ENCODE peak calls at places on chromosomes 4 and X, in seven cellular contexts. N is foreskin fibroblast; E is AG09319; V is CD4-positive, alpha-beta T cell; U is astrocyte of the spinal cord; R is psoas muscle; M is choroid plexus epithelial cell. P is an unnamed sample.

GRCh38 chr4:102610007-102610406 is 108.8 kb downstream of the NFKB1 start:
- DNase-seq in N (no peak), E (no peak), V (no peak), U (no peak), R (no peak), M (peak; percentile 56), P (no peak)

GRCh38 chr4:185992585-185992984 is 76.4 kb upstream of the TLR3 start:
- DNase-seq in N (no peak), E (no peak), V (no peak), U (no peak), R (no peak), M (no peak), P (no peak)

GRCh38 chrX:77431227-77431626 is 16.0 kb upstream of the FGF16 start:
- DNase-seq in N (peak; percentile 78), E (peak; percentile 29), V (no peak), U (peak; percentile 42), R (peak; percentile 26), M (peak; percentile 75), P (no peak)

GRCh38 chrX:63441717-63442116 is 90.6 kb upstream of the SPIN4 start:
- DNase-seq in N (no peak), E (no peak), V (no peak), U (no peak), R (no peak), M (no peak), P (no peak)

GRCh38 chrX:64196606-64197005 is 8.9 kb downstream of the AMER1 start:
- DNase-seq in N (no peak), E (no peak), V (no peak), U (no peak), R (no peak), M (no peak), P (no peak)

GRCh38 chr4:87978656-87979055 is 3.1 kb downstream of the SPP1 start:
- DNase-seq in N (peak; percentile 41), E (no peak), V (no peak), U (peak; percentile 22), R (no peak), M (peak; percentile 62), P (no peak)

GRCh38 chrX:25754399-25754798 is 383.7 kb upstream of the MAGEB18 start:
- DNase-seq in N (no peak), E (no peak), V (no peak), U (no peak), R (no peak), M (no peak), P (no peak)

GRCh38 chr4:121041307-121042090 is 30.8 kb downstream of the NDNF start:
- DNase-seq in N (no peak), E (no peak), V (no peak), U (no peak), R (no peak), M (no peak), P (no peak)

GRCh38 chr4:130054895-130055294 is 958.9 kb downstream of the C4orf33 start:
- DNase-seq in N (no peak), E (no peak), V (no peak), U (no peak), R (no peak), M (no peak), P (no peak)

GRCh38 chrX:45851434-45851991 is 650.8 kb upstream of the DIPK2B start:
- DNase-seq in N (no peak), E (no peak), V (peak; percentile 10), U (no peak), R (peak; percentile 14), M (peak; percentile 11), P (peak; percentile 14)

GRCh38 chr4:84847978-84848377 is 118.5 kb downstream of the WDFY3 start:
- DNase-seq in N (no peak), E (no peak), V (no peak), U (no peak), R (no peak), M (no peak), P (no peak)

GRCh38 chr4:34046580-34046979 is 2197.7 kb downstream of the ARAP2 start:
- DNase-seq in N (peak; percentile 67), E (peak; percentile 16), V (no peak), U (peak; percentile 74), R (no peak), M (peak; percentile 77), P (no peak)

GRCh38 chr4:6330384-6330767 is 60.7 kb downstream of the WFS1 start:
- DNase-seq in N (no peak), E (no peak), V (no peak), U (no peak), R (no peak), M (no peak), P (no peak)

GRCh38 chr4:159178147-159178541 is 75.3 kb downstream of the RAPGEF2 start:
- DNase-seq in N (no peak), E (peak; percentile 8), V (no peak), U (peak; percentile 35), R (no peak), M (peak; percentile 72), P (no peak)

GRCh38 chr4:28313729-28314713 is 1453.4 kb downstream of the STIM2 start:
- DNase-seq in N (no peak), E (no peak), V (no peak), U (no peak), R (no peak), M (no peak), P (no peak)

GRCh38 chr4:75630174-75630931 is at the start of gene CDKL2:
- DNase-seq in N (peak; percentile 55), E (no peak), V (peak; percentile 88), U (peak; percentile 62), R (peak; percentile 79), M (peak; percentile 64), P (peak; percentile 83)

GRCh38 chrX:71543316-71543715 is 10.4 kb downstream of the OGT start:
- DNase-seq in N (peak; percentile 65), E (no peak), V (no peak), U (peak; percentile 41), R (no peak), M (peak; percentile 68), P (no peak)

GRCh38 chrX:46636223-46636622 is 62.7 kb downstream of the CHST7 start:
- DNase-seq in N (no peak), E (no peak), V (no peak), U (no peak), R (no peak), M (no peak), P (no peak)

GRCh38 chr4:34953145-34953799 is 1291.0 kb downstream of the ARAP2 start:
- DNase-seq in N (no peak), E (no peak), V (no peak), U (no peak), R (no peak), M (no peak), P (no peak)

GRCh38 chrX:41145920-41146608 is 60.8 kb downstream of the USP9X start:
- DNase-seq in N (peak; percentile 57), E (peak; percentile 59), V (no peak), U (peak; percentile 90), R (no peak), M (peak; percentile 85), P (no peak)

GRCh38 chrX:78655642-78656041 is 3.5 kb downstream of the RTL3 start:
- DNase-seq in N (no peak), E (no peak), V (no peak), U (no peak), R (no peak), M (no peak), P (no peak)

GRCh38 chrX:78665286-78665685 is 6.2 kb upstream of the RTL3 start:
- DNase-seq in N (no peak), E (no peak), V (no peak), U (no peak), R (no peak), M (no peak), P (no peak)

GRCh38 chrX:78658851-78659744 is at the start of gene RTL3:
- DNase-seq in N (peak; percentile 57), E (no peak), V (no peak), U (peak; percentile 88), R (no peak), M (peak; percentile 83), P (no peak)

DNA sequence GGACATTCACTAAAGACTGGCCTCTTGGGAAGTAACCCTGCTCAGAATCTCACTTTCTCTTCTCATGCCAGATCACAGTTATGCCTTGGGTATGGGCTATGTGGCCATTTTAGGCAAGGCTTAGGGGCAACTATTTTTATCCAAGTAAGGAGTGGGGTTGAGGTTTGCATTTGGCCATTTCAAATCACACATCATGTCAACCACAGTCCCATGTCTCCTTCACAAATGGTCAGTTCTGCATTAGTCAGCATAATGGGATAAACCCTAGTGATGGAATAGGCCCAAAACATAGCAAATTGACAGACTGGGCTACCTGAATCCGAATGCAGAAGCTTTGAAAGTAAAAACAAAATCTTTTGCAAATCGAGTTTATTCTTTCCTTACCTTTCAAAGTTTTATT is 827 bp upstream of the RTL3 start:
- DNase-seq in N (no peak), E (no peak), V (no peak), U (no peak), R (no peak), M (no peak), P (no peak)
- TF ChIP-seq CTCF in N (no peak), E (no peak), V (no peak), U (no peak), R (no peak), M (no peak), P (no peak)

GRCh38 chr4:99998062-99998880 is 48.2 kb upstream of the H2AZ1 start:
- DNase-seq in N (peak; percentile 21), E (peak; percentile 7), V (no peak), U (peak; percentile 71), R (no peak), M (peak; percentile 68), P (no peak)
- TF ChIP-seq CTCF in N (peak; percentile 34), E (peak; percentile 46), V (peak; percentile 33), U (peak; percentile 41), R (peak; percentile 10), M (peak; percentile 43), P (no peak)

GRCh38 chr4:71566856-71567255 is 217.0 kb downstream of the GC start:
- DNase-seq in N (no peak), E (no peak), V (no peak), U (no peak), R (no peak), M (no peak), P (no peak)

GRCh38 chr4:71568131-71568530 is 215.7 kb downstream of the GC start:
- DNase-seq in N (no peak), E (no peak), V (no peak), U (no peak), R (no peak), M (no peak), P (no peak)

GRCh38 chr4:71570492-71570891 is 213.4 kb downstream of the GC start:
- DNase-seq in N (no peak), E (no peak), V (no peak), U (peak; percentile 21), R (no peak), M (no peak), P (no peak)

GRCh38 chr4:71559957-71560541 is 221.2 kb downstream of the SLC4A4 start:
- DNase-seq in N (no peak), E (no peak), V (no peak), U (peak; percentile 76), R (no peak), M (peak; percentile 40), P (no peak)

GRCh38 chr4:71564775-71565174 is 219.1 kb downstream of the GC start:
- DNase-seq in N (no peak), E (no peak), V (no peak), U (no peak), R (no peak), M (peak; percentile 24), P (no peak)
- TF ChIP-seq CTCF in N (no peak), E (no peak), V (no peak), U (no peak), R (no peak), M (no peak), P (no peak)

DNA sequence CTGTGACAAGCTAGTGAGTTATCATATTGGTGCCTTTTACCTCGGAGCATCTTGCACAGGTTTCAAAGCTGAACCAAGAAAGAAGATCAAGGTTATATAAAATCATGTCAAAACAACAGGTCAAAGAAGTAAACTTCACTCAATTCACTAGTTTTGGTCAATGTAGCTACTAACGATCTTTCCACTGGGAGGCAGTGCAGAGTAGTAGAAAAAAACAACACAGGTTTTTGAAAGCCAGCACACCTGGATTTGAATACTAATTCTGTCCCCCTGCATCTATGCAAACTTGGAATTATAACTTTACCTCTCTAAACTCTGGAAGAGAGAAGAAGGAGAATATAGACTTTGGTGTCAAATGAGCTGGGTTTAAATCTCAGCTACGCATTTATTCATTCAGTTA is 266.1 kb downstream of the GRIA3 start:
- DNase-seq in N (no peak), E (no peak), V (no peak), U (no peak), R (no peak), M (peak; percentile 23), P (no peak)
- TF ChIP-seq CTCF in N (peak; percentile 32), E (peak; percentile 19), V (no peak), U (peak; percentile 52), R (no peak), M (peak; percentile 52), P (no peak)

P was measured in activated B cell treated with CpG ODN at 0.5 μM for 24 hours.